ENCODE peak calls at places on chromosomes 7 and 10, in six cellular contexts. One of them, this sample, is unnamed.

GRCh38 chr10:48418189-48418588 is 111.7 kb downstream of the MAPK8 start:
- DNase-seq in MCF 10A: no peak
- DNase-seq in GM23338: no peak
- DNase-seq in COR-L47: no peak
- DNase-seq in stimulated activated CD4-positive, alpha-beta T cell treated with anti-CD3 and anti-CD28 coated beads, TNF-alpha, amount 100 ng/mL, for 4 hours: no peak
- DNase-seq in Daoy: no peak
- DNase-seq in this sample: no peak

GRCh38 chr7:12619461-12620069 is 49.0 kb downstream of the SCIN start:
- DNase-seq in stimulated activated CD4-positive, alpha-beta T cell treated with anti-CD3 and anti-CD28 coated beads, TNF-alpha, amount 100 ng/mL, for 4 hours: no peak
- DNase-seq in COR-L47: no peak
- DNase-seq in GM23338: peak
- DNase-seq in MCF 10A: no peak
- DNase-seq in Daoy: no peak
- DNase-seq in this sample: peak

GRCh38 chr10:128161031-128161430 is 34.8 kb upstream of the MKI67 start:
- DNase-seq in Daoy: no peak
- DNase-seq in stimulated activated CD4-positive, alpha-beta T cell treated with anti-CD3 and anti-CD28 coated beads, TNF-alpha, amount 100 ng/mL, for 4 hours: no peak
- DNase-seq in COR-L47: no peak
- DNase-seq in GM23338: no peak
- DNase-seq in MCF 10A: no peak
- DNase-seq in this sample: no peak

GRCh38 chr7:75969704-75970498 is 24.5 kb downstream of the TMEM120A start:
- DNase-seq in COR-L47: no peak
- DNase-seq in Daoy: no peak
- DNase-seq in stimulated activated CD4-positive, alpha-beta T cell treated with anti-CD3 and anti-CD28 coated beads, TNF-alpha, amount 100 ng/mL, for 4 hours: no peak
- DNase-seq in GM23338: no peak
- DNase-seq in MCF 10A: no peak
- DNase-seq in this sample: no peak

GRCh38 chr7:104035351-104035750 is 45.9 kb upstream of the RELN start:
- DNase-seq in Daoy: no peak
- DNase-seq in COR-L47: no peak
- DNase-seq in GM23338: no peak
- DNase-seq in stimulated activated CD4-positive, alpha-beta T cell treated with anti-CD3 and anti-CD28 coated beads, TNF-alpha, amount 100 ng/mL, for 4 hours: no peak
- DNase-seq in MCF 10A: no peak
- DNase-seq in this sample: no peak

GRCh38 chr7:19095461-19095860 is 22.0 kb downstream of the TWIST1 start:
- DNase-seq in MCF 10A: no peak
- DNase-seq in GM23338: no peak
- DNase-seq in stimulated activated CD4-positive, alpha-beta T cell treated with anti-CD3 and anti-CD28 coated beads, TNF-alpha, amount 100 ng/mL, for 4 hours: no peak
- DNase-seq in COR-L47: no peak
- DNase-seq in Daoy: no peak
- DNase-seq in this sample: no peak

GRCh38 chr10:6164271-6165095 is 38.2 kb upstream of the PFKFB3 start:
- DNase-seq in COR-L47: no peak
- DNase-seq in GM23338: no peak
- DNase-seq in MCF 10A: no peak
- DNase-seq in Daoy: no peak
- DNase-seq in stimulated activated CD4-positive, alpha-beta T cell treated with anti-CD3 and anti-CD28 coated beads, TNF-alpha, amount 100 ng/mL, for 4 hours: no peak
- DNase-seq in this sample: no peak

GRCh38 chr10:50805981-50806622 is 66.4 kb downstream of the ASAH2B start:
- DNase-seq in COR-L47: no peak
- DNase-seq in Daoy: peak
- DNase-seq in stimulated activated CD4-positive, alpha-beta T cell treated with anti-CD3 and anti-CD28 coated beads, TNF-alpha, amount 100 ng/mL, for 4 hours: no peak
- DNase-seq in GM23338: peak
- DNase-seq in MCF 10A: no peak
- DNase-seq in this sample: no peak

GRCh38 chr10:93462881-93463280 is 19.3 kb downstream of the MYOF start:
- DNase-seq in MCF 10A: peak
- DNase-seq in stimulated activated CD4-positive, alpha-beta T cell treated with anti-CD3 and anti-CD28 coated beads, TNF-alpha, amount 100 ng/mL, for 4 hours: no peak
- DNase-seq in Daoy: peak
- DNase-seq in COR-L47: no peak
- DNase-seq in GM23338: no peak
- DNase-seq in this sample: no peak

GRCh38 chr10:49736564-49737113 is 25.5 kb downstream of the OGDHL start:
- DNase-seq in stimulated activated CD4-positive, alpha-beta T cell treated with anti-CD3 and anti-CD28 coated beads, TNF-alpha, amount 100 ng/mL, for 4 hours: no peak
- DNase-seq in COR-L47: no peak
- DNase-seq in MCF 10A: no peak
- DNase-seq in Daoy: no peak
- DNase-seq in GM23338: no peak
- DNase-seq in this sample: no peak

GRCh38 chr10:32937824-32938482 is 20.1 kb downstream of the ITGB1 start:
- DNase-seq in stimulated activated CD4-positive, alpha-beta T cell treated with anti-CD3 and anti-CD28 coated beads, TNF-alpha, amount 100 ng/mL, for 4 hours: no peak
- DNase-seq in COR-L47: no peak
- DNase-seq in Daoy: no peak
- DNase-seq in MCF 10A: no peak
- DNase-seq in GM23338: peak
- DNase-seq in this sample: no peak

GRCh38 chr10:117226813-117227451 is 14.0 kb upstream of the SLC18A2 start:
- DNase-seq in COR-L47: peak
- DNase-seq in Daoy: peak
- DNase-seq in stimulated activated CD4-positive, alpha-beta T cell treated with anti-CD3 and anti-CD28 coated beads, TNF-alpha, amount 100 ng/mL, for 4 hours: no peak
- DNase-seq in GM23338: peak
- DNase-seq in MCF 10A: peak
- DNase-seq in this sample: peak

GRCh38 chr7:23181684-23182553 is at the start of gene NUP42:
- DNase-seq in stimulated activated CD4-positive, alpha-beta T cell treated with anti-CD3 and anti-CD28 coated beads, TNF-alpha, amount 100 ng/mL, for 4 hours: peak
- DNase-seq in COR-L47: peak
- DNase-seq in Daoy: peak
- DNase-seq in MCF 10A: peak
- DNase-seq in GM23338: peak
- DNase-seq in this sample: peak

GRCh38 chr7:76047305-76047810 is 442 bp downstream of the STYXL1 start:
- DNase-seq in GM23338: no peak
- DNase-seq in MCF 10A: no peak
- DNase-seq in COR-L47: no peak
- DNase-seq in stimulated activated CD4-positive, alpha-beta T cell treated with anti-CD3 and anti-CD28 coated beads, TNF-alpha, amount 100 ng/mL, for 4 hours: no peak
- DNase-seq in Daoy: no peak
- DNase-seq in this sample: peak

GRCh38 chr7:46229409-46229808 is 308.3 kb upstream of the IGFBP3 start:
- DNase-seq in stimulated activated CD4-positive, alpha-beta T cell treated with anti-CD3 and anti-CD28 coated beads, TNF-alpha, amount 100 ng/mL, for 4 hours: no peak
- DNase-seq in MCF 10A: peak
- DNase-seq in GM23338: no peak
- DNase-seq in Daoy: peak
- DNase-seq in COR-L47: no peak
- DNase-seq in this sample: no peak

GRCh38 chr10:91907914-91908357 is 1.4 kb downstream of the FGFBP3 start:
- DNase-seq in Daoy: no peak
- DNase-seq in GM23338: peak
- DNase-seq in MCF 10A: no peak
- DNase-seq in stimulated activated CD4-positive, alpha-beta T cell treated with anti-CD3 and anti-CD28 coated beads, TNF-alpha, amount 100 ng/mL, for 4 hours: no peak
- DNase-seq in COR-L47: no peak
- DNase-seq in this sample: no peak

GRCh38 chr10:114486938-114487814 is 82.9 kb upstream of the AFAP1L2 start:
- DNase-seq in Daoy: peak
- DNase-seq in stimulated activated CD4-positive, alpha-beta T cell treated with anti-CD3 and anti-CD28 coated beads, TNF-alpha, amount 100 ng/mL, for 4 hours: no peak
- DNase-seq in MCF 10A: peak
- DNase-seq in COR-L47: no peak
- DNase-seq in GM23338: no peak
- DNase-seq in this sample: no peak

GRCh38 chr10:102831322-102832071 is 5.7 kb downstream of the CYP17A1 start:
- DNase-seq in COR-L47: no peak
- DNase-seq in Daoy: no peak
- DNase-seq in stimulated activated CD4-positive, alpha-beta T cell treated with anti-CD3 and anti-CD28 coated beads, TNF-alpha, amount 100 ng/mL, for 4 hours: no peak
- DNase-seq in GM23338: no peak
- DNase-seq in MCF 10A: no peak
- DNase-seq in this sample: no peak

GRCh38 chr10:59323036-59323459 is 39.3 kb downstream of the FAM13C start:
- DNase-seq in GM23338: no peak
- DNase-seq in MCF 10A: no peak
- DNase-seq in stimulated activated CD4-positive, alpha-beta T cell treated with anti-CD3 and anti-CD28 coated beads, TNF-alpha, amount 100 ng/mL, for 4 hours: no peak
- DNase-seq in Daoy: no peak
- DNase-seq in COR-L47: peak
- DNase-seq in this sample: no peak

GRCh38 chr7:50467817-50468610 is 17.9 kb upstream of the FIGNL1 start:
- DNase-seq in GM23338: peak
- DNase-seq in Daoy: peak
- DNase-seq in MCF 10A: peak
- DNase-seq in stimulated activated CD4-positive, alpha-beta T cell treated with anti-CD3 and anti-CD28 coated beads, TNF-alpha, amount 100 ng/mL, for 4 hours: peak
- DNase-seq in COR-L47: peak
- DNase-seq in this sample: peak

GRCh38 chr10:5629789-5630436 is 36.5 kb downstream of the ASB13 start:
- DNase-seq in COR-L47: peak
- DNase-seq in Daoy: peak
- DNase-seq in MCF 10A: peak
- DNase-seq in stimulated activated CD4-positive, alpha-beta T cell treated with anti-CD3 and anti-CD28 coated beads, TNF-alpha, amount 100 ng/mL, for 4 hours: peak
- DNase-seq in GM23338: peak
- DNase-seq in this sample: peak

GRCh38 chr7:2461268-2462026 is 14.8 kb downstream of the GRIFIN start:
- DNase-seq in COR-L47: no peak
- DNase-seq in Daoy: no peak
- DNase-seq in MCF 10A: no peak
- DNase-seq in GM23338: no peak
- DNase-seq in stimulated activated CD4-positive, alpha-beta T cell treated with anti-CD3 and anti-CD28 coated beads, TNF-alpha, amount 100 ng/mL, for 4 hours: no peak
- DNase-seq in this sample: peak

GRCh38 chr7:40694041-40694809 is 559.4 kb downstream of the SUGCT start:
- DNase-seq in Daoy: no peak
- DNase-seq in GM23338: no peak
- DNase-seq in MCF 10A: no peak
- DNase-seq in stimulated activated CD4-positive, alpha-beta T cell treated with anti-CD3 and anti-CD28 coated beads, TNF-alpha, amount 100 ng/mL, for 4 hours: no peak
- DNase-seq in COR-L47: no peak
- DNase-seq in this sample: no peak

GRCh38 chr7:42671627-42672026 is 240.2 kb downstream of the C7orf25 start:
- DNase-seq in stimulated activated CD4-positive, alpha-beta T cell treated with anti-CD3 and anti-CD28 coated beads, TNF-alpha, amount 100 ng/mL, for 4 hours: no peak
- DNase-seq in COR-L47: no peak
- DNase-seq in Daoy: peak
- DNase-seq in MCF 10A: peak
- DNase-seq in GM23338: no peak
- DNase-seq in this sample: no peak

GRCh38 chr10:130708465-130708864 is 572.3 kb downstream of the GLRX3 start:
- DNase-seq in stimulated activated CD4-positive, alpha-beta T cell treated with anti-CD3 and anti-CD28 coated beads, TNF-alpha, amount 100 ng/mL, for 4 hours: no peak
- DNase-seq in MCF 10A: no peak
- DNase-seq in GM23338: no peak
- DNase-seq in Daoy: no peak
- DNase-seq in COR-L47: no peak
- DNase-seq in this sample: no peak

GRCh38 chr10:51815723-51816122 is 116.3 kb upstream of the CSTF2T start:
- DNase-seq in MCF 10A: no peak
- DNase-seq in stimulated activated CD4-positive, alpha-beta T cell treated with anti-CD3 and anti-CD28 coated beads, TNF-alpha, amount 100 ng/mL, for 4 hours: no peak
- DNase-seq in Daoy: no peak
- DNase-seq in COR-L47: no peak
- DNase-seq in GM23338: peak
- DNase-seq in this sample: peak

GRCh38 chr10:102492344-102492939 is 10.1 kb downstream of the ACTR1A start:
- DNase-seq in GM23338: no peak
- DNase-seq in Daoy: no peak
- DNase-seq in MCF 10A: no peak
- DNase-seq in stimulated activated CD4-positive, alpha-beta T cell treated with anti-CD3 and anti-CD28 coated beads, TNF-alpha, amount 100 ng/mL, for 4 hours: no peak
- DNase-seq in COR-L47: no peak
- DNase-seq in this sample: no peak

GRCh38 chr10:43703286-43703685 is 54.6 kb upstream of the ZNF32 start:
- DNase-seq in GM23338: no peak
- DNase-seq in stimulated activated CD4-positive, alpha-beta T cell treated with anti-CD3 and anti-CD28 coated beads, TNF-alpha, amount 100 ng/mL, for 4 hours: no peak
- DNase-seq in COR-L47: no peak
- DNase-seq in Daoy: no peak
- DNase-seq in MCF 10A: no peak
- DNase-seq in this sample: no peak

GRCh38 chr10:131444862-131445461 is 133.4 kb upstream of the TCERG1L start:
- DNase-seq in Daoy: peak
- DNase-seq in COR-L47: no peak
- DNase-seq in GM23338: no peak
- DNase-seq in MCF 10A: no peak
- DNase-seq in stimulated activated CD4-positive, alpha-beta T cell treated with anti-CD3 and anti-CD28 coated beads, TNF-alpha, amount 100 ng/mL, for 4 hours: no peak
- DNase-seq in this sample: no peak